ENCODE peak calls at places on chromosomes 7 and 10, in eight cellular contexts. M, X, A, G, V, O, N and U are unnamed samples.
A peak's percentile ranks its signal among the peaks of the same experiment; 100 is the strongest.

GRCh38 chr10:86001521-86001920 is 365.1 kb downstream of the GRID1 start:
- DNase-seq in M (no peak), X (no peak), A (no peak), G (no peak), V (no peak), O (no peak), N (no peak), U (no peak)

GRCh38 chr10:63110940-63111339 is 22.2 kb upstream of the NRBF2 start:
- DNase-seq in M (no peak), X (no peak), A (no peak), G (no peak), V (no peak), O (no peak), N (no peak), U (no peak)

GRCh38 chr7:135238112-135238744 is 4.6 kb downstream of the STRA8 start:
- DNase-seq in M (no peak), X (no peak), A (no peak), G (no peak), V (no peak), O (no peak), N (peak; percentile 15), U (no peak)

GRCh38 chr7:44637788-44638594 is 31.6 kb downstream of the OGDH start:
- DNase-seq in M (peak; percentile 87), X (no peak), A (peak; percentile 38), G (no peak), V (peak; percentile 91), O (peak; percentile 89), N (no peak), U (no peak)

GRCh38 chr7:99734987-99735386 is at the start of gene CYP3A7:
- DNase-seq in M (no peak), X (no peak), A (no peak), G (no peak), V (no peak), O (peak; percentile 18), N (no peak), U (no peak)

GRCh38 chr10:133257489-133258065 is 19.1 kb downstream of the ADAM8 start:
- DNase-seq in M (no peak), X (peak; percentile 79), A (peak; percentile 74), G (no peak), V (peak; percentile 87), O (no peak), N (peak; percentile 80), U (peak; percentile 72)

GRCh38 chr10:73717564-73717963 is 19.7 kb upstream of the AGAP5 start:
- DNase-seq in M (no peak), X (no peak), A (no peak), G (no peak), V (no peak), O (no peak), N (no peak), U (no peak)

GRCh38 chr7:27793780-27794179 is 53.8 kb downstream of the TAX1BP1 start:
- DNase-seq in M (no peak), X (no peak), A (no peak), G (no peak), V (no peak), O (peak; percentile 60), N (no peak), U (no peak)

GRCh38 chr7:135492151-135492550 is 17.8 kb downstream of the CNOT4 start:
- DNase-seq in M (no peak), X (no peak), A (no peak), G (no peak), V (no peak), O (no peak), N (no peak), U (no peak)

GRCh38 chr7:28729685-28730084 is 228.4 kb downstream of the TRIL start:
- DNase-seq in M (no peak), X (no peak), A (no peak), G (no peak), V (no peak), O (peak; percentile 28), N (no peak), U (no peak)

GRCh38 chr10:127346604-127347003 is 150.2 kb upstream of the INSYN2A start:
- DNase-seq in M (no peak), X (no peak), A (no peak), G (no peak), V (no peak), O (no peak), N (no peak), U (no peak)

GRCh38 chr7:101200862-101201599 is at the start of gene MOGAT3:
- DNase-seq in M (no peak), X (no peak), A (no peak), G (no peak), V (peak; percentile 91), O (no peak), N (no peak), U (no peak)

GRCh38 chr10:14163374-14164125 is 167.2 kb downstream of the FRMD4A start:
- DNase-seq in M (no peak), X (no peak), A (no peak), G (no peak), V (no peak), O (no peak), N (no peak), U (peak; percentile 67)

GRCh38 chr10:101224060-101224909 is 5.0 kb downstream of the LBX1 start:
- DNase-seq in M (no peak), X (no peak), A (no peak), G (no peak), V (no peak), O (no peak), N (no peak), U (no peak)

GRCh38 chr7:36946401-36946739 is 222.1 kb upstream of the AOAH start:
- DNase-seq in M (no peak), X (no peak), A (no peak), G (no peak), V (no peak), O (no peak), N (no peak), U (peak; percentile 31)

GRCh38 chr10:15842493-15843169 is 17.7 kb downstream of the MINDY3 start:
- DNase-seq in M (no peak), X (no peak), A (no peak), G (no peak), V (no peak), O (peak; percentile 33), N (no peak), U (no peak)

GRCh38 chr7:30470783-30471182 is 7.8 kb downstream of the NOD1 start:
- DNase-seq in M (no peak), X (peak; percentile 80), A (no peak), G (no peak), V (no peak), O (peak; percentile 88), N (peak; percentile 85), U (no peak)

GRCh38 chr10:93515071-93515962 is 18.9 kb downstream of the CEP55 start:
- DNase-seq in M (no peak), X (no peak), A (no peak), G (no peak), V (no peak), O (no peak), N (no peak), U (no peak)

GRCh38 chr10:106566871-106567270 is 597.6 kb downstream of the SORCS1 start:
- DNase-seq in M (no peak), X (no peak), A (no peak), G (no peak), V (no peak), O (no peak), N (no peak), U (peak; percentile 10)

GRCh38 chr7:3942778-3943177 is 641.7 kb downstream of the SDK1 start:
- DNase-seq in M (no peak), X (no peak), A (no peak), G (no peak), V (no peak), O (no peak), N (no peak), U (no peak)

GRCh38 chr10:104923501-104923900 is 282.4 kb downstream of the SORCS3 start:
- DNase-seq in M (no peak), X (no peak), A (no peak), G (no peak), V (no peak), O (no peak), N (no peak), U (no peak)

GRCh38 chr10:86399879-86400704 is 33.5 kb upstream of the GRID1 start:
- DNase-seq in M (peak; percentile 90), X (peak; percentile 86), A (peak; percentile 93), G (peak; percentile 61), V (peak; percentile 98), O (peak; percentile 94), N (peak; percentile 93), U (peak; percentile 93)

GRCh38 chr7:33186187-33186586 is 56.8 kb downstream of the BBS9 start:
- DNase-seq in M (no peak), X (no peak), A (no peak), G (no peak), V (no peak), O (peak; percentile 72), N (no peak), U (no peak)

DNA sequence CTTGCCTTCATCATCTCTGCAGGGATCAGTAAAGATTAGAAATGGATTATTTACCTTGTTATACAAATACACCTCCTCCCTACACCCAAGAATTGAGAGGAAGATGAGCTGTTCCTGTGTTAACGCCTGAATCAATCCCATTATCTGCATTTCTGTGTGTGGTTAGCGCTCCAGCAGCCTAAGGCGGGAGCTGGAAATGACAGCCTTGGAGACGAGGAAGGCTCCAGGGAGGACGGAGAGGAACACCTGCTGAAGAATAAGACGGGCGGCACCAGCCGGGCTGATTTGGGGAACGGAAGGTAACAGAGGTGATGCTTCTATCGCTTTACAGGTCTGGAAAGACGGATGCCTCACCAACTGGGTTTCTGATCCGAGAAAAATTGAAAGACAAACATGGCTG is 34.2 kb upstream of the DDC start:
- DNase-seq in M (no peak), X (no peak), A (no peak), G (no peak), V (no peak), O (no peak), N (no peak), U (no peak)
- H3K36me3 ChIP-seq in M (no peaks in the 10 kb centered on the region), X (no peaks in the 10 kb centered on the region), A (peaks cover 73% of the 10 kb centered on the region), G (peaks cover 71% of the 10 kb centered on the region), V (peaks cover 10% of the 10 kb centered on the region), O (peaks cover 29% of the 10 kb centered on the region), N (peaks cover 14% of the 10 kb centered on the region), U (no peaks in the 10 kb centered on the region)

DNA sequence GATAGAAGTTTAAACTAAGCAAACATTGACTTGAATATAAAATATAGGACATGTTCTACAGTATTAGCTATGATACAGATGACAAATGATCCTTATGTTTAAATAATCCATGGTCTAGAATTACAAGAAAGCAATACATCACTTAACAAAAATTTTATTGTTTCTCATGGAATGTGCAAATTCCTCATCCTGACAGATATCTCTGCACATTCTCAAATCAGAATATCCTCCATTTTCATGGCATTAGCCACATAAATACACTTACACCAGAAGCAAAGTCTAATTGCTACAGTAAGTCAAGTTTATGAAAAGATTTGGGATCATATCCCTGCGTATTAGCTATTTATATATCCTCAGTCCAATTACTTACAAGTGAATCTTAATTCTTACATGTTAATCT is 57.6 kb downstream of the PCLO start:
- DNase-seq in M (no peak), X (no peak), A (no peak), G (no peak), V (no peak), O (no peak), N (no peak), U (no peak)
- H3K36me3 ChIP-seq in M (no peaks in the 10 kb centered on the region), X (no peaks in the 10 kb centered on the region), A (no peaks in the 10 kb centered on the region), G (no peaks in the 10 kb centered on the region), V (no peaks in the 10 kb centered on the region), O (no peaks in the 10 kb centered on the region), N (no peaks in the 10 kb centered on the region), U (no peaks in the 10 kb centered on the region)

GRCh38 chr10:109866995-109867635 is 56.2 kb downstream of the XPNPEP1 start:
- DNase-seq in M (no peak), X (no peak), A (no peak), G (no peak), V (no peak), O (peak; percentile 24), N (no peak), U (no peak)
- H3K36me3 ChIP-seq in M (peaks cover 82% of the 10 kb centered on the region), X (no peaks in the 10 kb centered on the region), A (peaks cover 94% of the 10 kb centered on the region), G (peaks cover 95% of the 10 kb centered on the region), V (peaks cover 96% of the 10 kb centered on the region), O (peaks cover 59% of the 10 kb centered on the region), N (peaks cover 28% of the 10 kb centered on the region), U (no peaks in the 10 kb centered on the region)

GRCh38 chr7:126210707-126211106 is 1042.0 kb downstream of the GRM8 start:
- DNase-seq in M (no peak), X (no peak), A (no peak), G (no peak), V (no peak), O (no peak), N (no peak), U (no peak)
- H3K36me3 ChIP-seq in M (no peaks in the 10 kb centered on the region), X (no peaks in the 10 kb centered on the region), A (no peaks in the 10 kb centered on the region), G (no peaks in the 10 kb centered on the region), V (no peaks in the 10 kb centered on the region), O (no peaks in the 10 kb centered on the region), N (no peaks in the 10 kb centered on the region), U (no peaks in the 10 kb centered on the region)